ENCODE peak calls at places on chromosomes 1 and 21, in four cellular contexts. W is activated naive CD4-positive, alpha-beta T cell treated with anti-CD3 and anti-CD28 coated beads for 36 hours; M is stimulated activated CD4-positive, alpha-beta T cell treated with anti-CD3 and anti-CD28 coated beads, Interleukin-2, amount 100 ng/mL, for 48 hours; H is lower lobe of right lung. X is an unnamed sample.

GRCh38 chr21:38404134-38404533 is 94.1 kb downstream of the ERG start:
- DNase-seq in W (no peak), H (no peak), M (no peak), X (no peak)

GRCh38 chr21:31128234-31128633 is 90.0 kb upstream of the KRTAP19-8 start:
- DNase-seq in W (no peak), M (no peak), H (no peak), X (peak; percentile 86)

GRCh38 chr1:57278558-57278957 is 145.3 kb downstream of the DAB1 start:
- DNase-seq in M (no peak), H (no peak), W (no peak), X (no peak)

GRCh38 chr1:81237531-81238528 is 562.9 kb upstream of the ADGRL2 start:
- DNase-seq in M (no peak), W (no peak), H (no peak), X (no peak)

GRCh38 chr1:100860397-100860991 is 34.1 kb downstream of the EXTL2 start:
- DNase-seq in H (no peak), W (no peak), M (no peak), X (no peak)

GRCh38 chr1:15056515-15057285 is 96.8 kb upstream of the TMEM51 start:
- DNase-seq in M (no peak), H (no peak), W (no peak), X (no peak)

GRCh38 chr1:52588027-52588426 is 14.1 kb upstream of the GPX7 start:
- DNase-seq in M (no peak), H (no peak), W (no peak), X (no peak)

GRCh38 chr1:181262069-181262468 is 173.6 kb downstream of the IER5 start:
- DNase-seq in M (no peak), H (no peak), W (no peak), X (no peak)

GRCh38 chr1:211210052-211210451 is 49.1 kb upstream of the RCOR3 start:
- DNase-seq in W (no peak), H (no peak), M (no peak), X (no peak)

GRCh38 chr21:30206551-30207251 is 9.2 kb downstream of the CLDN8 start:
- DNase-seq in M (no peak), H (no peak), W (no peak), X (no peak)

GRCh38 chr1:32521165-32521564 is 18.1 kb upstream of the ZBTB8A start:
- DNase-seq in H (no peak), W (no peak), M (no peak), X (no peak)

GRCh38 chr1:151512801-151513625 is 1.8 kb downstream of the CGN start:
- DNase-seq in M (no peak), W (no peak), H (peak; percentile 84), X (no peak)

GRCh38 chr1:154716614-154717372 is 108.8 kb upstream of the ADAR start:
- DNase-seq in W (no peak), M (no peak), H (no peak), X (no peak)

GRCh38 chr1:226481133-226481532 is 67.4 kb upstream of the STUM start:
- DNase-seq in M (no peak), H (no peak), W (no peak), X (no peak)

GRCh38 chr1:78370356-78370755 is 120.4 kb upstream of the PTGFR start:
- DNase-seq in M (no peak), W (no peak), H (no peak), X (no peak)

GRCh38 chr1:196502437-196502836 is 105.8 kb downstream of the KCNT2 start:
- DNase-seq in H (no peak), W (no peak), M (no peak), X (no peak)

GRCh38 chr1:232422901-232423300 is 207.0 kb downstream of the SIPA1L2 start:
- DNase-seq in W (no peak), M (no peak), H (no peak), X (no peak)

GRCh38 chr1:214859647-214860046 is 222.9 kb upstream of the KCNK2 start:
- DNase-seq in H (no peak), W (no peak), M (no peak), X (no peak)

GRCh38 chr1:19448491-19449439 is 36.6 kb downstream of the CAPZB start:
- DNase-seq in W (peak; percentile 74), H (peak; percentile 60), M (no peak), X (no peak)

GRCh38 chr1:233427907-233428306 is 100.4 kb downstream of the MAP3K21 start:
- DNase-seq in M (no peak), H (no peak), W (no peak), X (no peak)

GRCh38 chr1:112957133-112957812 is 1.3 kb upstream of the SLC16A1 start:
- DNase-seq in W (peak; percentile 75), H (no peak), M (peak; percentile 20), X (peak; percentile 94)

GRCh38 chr21:42463861-42464515 is 32.0 kb downstream of the RSPH1 start:
- DNase-seq in H (peak; percentile 58), M (peak; percentile 55), W (peak; percentile 80), X (no peak)